ENCODE peak calls at places on chromosomes 11 and 22, in four cellular contexts. W is GM12878, V is AG10803, J is fibroblast of villous mesenchyme. O is an unnamed sample.

GRCh38 chr11:27386176-27386575 is 23.2 kb upstream of the CCDC34 start:
- DNase-seq in W (no peak), V (peak), J (no peak), O (no peak)

GRCh38 chr11:75406338-75406777 is 7.0 kb downstream of the RPS3 start:
- DNase-seq in W (no peak), V (peak), J (no peak), O (peak)

GRCh38 chr22:41984006-41984405 is 14.6 kb upstream of the WBP2NL start:
- DNase-seq in W (no peak), V (no peak), J (no peak), O (no peak)

GRCh38 chr11:16124390-16124789 is 232.0 kb downstream of the SOX6 start:
- DNase-seq in W (no peak), V (no peak), J (no peak), O (no peak)

GRCh38 chr22:47043835-47044721 is 281.6 kb downstream of the TBC1D22A start:
- DNase-seq in W (no peak), V (peak), J (peak), O (no peak)

GRCh38 chr11:10674991-10675440 is 18.5 kb downstream of the IRAG1 start:
- DNase-seq in W (no peak), V (peak), J (no peak), O (peak)

GRCh38 chr11:33500865-33501479 is 199.7 kb downstream of the C11orf91 start:
- DNase-seq in W (no peak), V (peak), J (peak), O (peak)

GRCh38 chr11:3222941-3223905 is 4.6 kb upstream of the MRGPRG start:
- DNase-seq in W (no peak), V (no peak), J (no peak), O (no peak)

GRCh38 chr11:22304337-22304961 is 33.7 kb upstream of the SLC17A6 start:
- DNase-seq in W (no peak), V (peak), J (peak), O (peak)

GRCh38 chr11:4465411-4465810 is 16.3 kb downstream of the OR52K2 start:
- DNase-seq in W (no peak), V (no peak), J (no peak), O (no peak)

GRCh38 chr22:44566911-44567310 is 68.9 kb upstream of the RTL6 start:
- DNase-seq in W (no peak), V (no peak), J (no peak), O (no peak)

GRCh38 chr11:61815790-61816735 is 740 bp downstream of the FADS1 start:
- DNase-seq in W (no peak), V (peak), J (peak), O (peak)

GRCh38 chr11:61747389-61748285 is 4.8 kb upstream of the MYRF start:
- DNase-seq in W (no peak), V (peak), J (peak), O (peak)

GRCh38 chr11:1670928-1671371 is 26.0 kb upstream of the KRTAP5-6 start:
- DNase-seq in W (no peak), V (no peak), J (no peak), O (no peak)

GRCh38 chr11:128146926-128147605 is 440.3 kb downstream of the ETS1 start:
- DNase-seq in W (no peak), V (peak), J (peak), O (no peak)

GRCh38 chr22:46003271-46004091 is 26.5 kb upstream of the WNT7B start:
- DNase-seq in W (no peak), V (no peak), J (peak), O (no peak)

GRCh38 chr11:122604626-122605025 is 50.9 kb upstream of the UBASH3B start:
- DNase-seq in W (no peak), V (no peak), J (no peak), O (no peak)

GRCh38 chr22:26893034-26893710 is 235.8 kb downstream of the MIAT start:
- DNase-seq in W (no peak), V (peak), J (no peak), O (no peak)

GRCh38 chr11:80330302-80330701 is 889.5 kb upstream of the TENM4 start:
- DNase-seq in W (no peak), V (no peak), J (peak), O (no peak)

GRCh38 chr11:41431784-41432183 is 27.7 kb downstream of the LRRC4C start:
- DNase-seq in W (no peak), V (no peak), J (no peak), O (no peak)

GRCh38 chr11:76415073-76415472 is 29.7 kb upstream of the EMSY start:
- DNase-seq in W (no peak), V (no peak), J (no peak), O (no peak)

GRCh38 chr11:28834877-28835276 is 726.7 kb downstream of the METTL15 start:
- DNase-seq in W (no peak), V (peak), J (peak), O (peak)

GRCh38 chr22:24156146-24156914 is 25.0 kb upstream of the SUSD2 start:
- DNase-seq in W (no peak), V (peak), J (peak), O (peak)

GRCh38 chr11:8261316-8261715 is 2.4 kb downstream of the LMO1 start:
- DNase-seq in W (no peak), V (no peak), J (no peak), O (no peak)

GRCh38 chr11:8671651-8672062 is 10.8 kb downstream of the TRIM66 start:
- DNase-seq in W (no peak), V (no peak), J (peak), O (peak)

GRCh38 chr22:48474881-48475280 is 1352.8 kb downstream of the BRD1 start:
- DNase-seq in W (no peak), V (no peak), J (no peak), O (no peak)

GRCh38 chr11:75592699-75593098 is 30.6 kb downstream of the SERPINH1 start:
- DNase-seq in W (no peak), V (no peak), J (no peak), O (no peak)

GRCh38 chr11:63478896-63479295 is 12.1 kb downstream of the PLAAT5 start:
- DNase-seq in W (peak), V (peak), J (peak), O (peak)

GRCh38 chr11:96257972-96258951 is 84.7 kb downstream of the MAML2 start:
- DNase-seq in W (no peak), V (peak), J (peak), O (no peak)

GRCh38 chr11:70068950-70069349 is 9.2 kb upstream of the ANO1 start:
- DNase-seq in W (no peak), V (no peak), J (no peak), O (no peak)

GRCh38 chr22:27299181-27300085 is 502.1 kb downstream of the MN1 start:
- DNase-seq in W (no peak), V (no peak), J (no peak), O (no peak)

GRCh38 chr11:10526974-10527918 is 13.7 kb downstream of the RNF141 start:
- DNase-seq in W (peak), V (no peak), J (peak), O (no peak)

DNA sequence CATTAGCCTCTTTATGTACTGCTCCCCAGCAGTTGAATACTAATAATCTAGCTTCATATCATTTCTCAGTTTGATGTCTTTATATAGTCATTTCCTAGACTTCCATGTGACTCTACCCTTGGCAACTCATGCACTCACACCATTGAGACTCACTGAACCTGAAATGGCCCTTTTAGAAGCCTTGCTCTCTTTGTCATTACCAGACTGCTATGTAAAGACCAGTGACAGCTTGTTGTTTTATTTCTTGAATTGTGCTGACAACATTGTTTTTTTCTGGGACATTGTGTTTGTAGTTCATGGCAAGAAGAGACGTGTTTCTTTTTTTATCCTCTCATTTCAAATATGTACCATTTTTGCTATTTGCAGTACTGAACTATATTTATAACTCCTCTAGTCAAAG is 256.5 kb downstream of the CNTN5 start:
- DNase-seq in W (no peak), V (no peak), J (no peak), O (no peak)
- H3K4me3 ChIP-seq in W (no peak), V (no peak), J (no peak), O (no peak)

GRCh38 chr22:35454416-35455054 is 54.6 kb downstream of the MCM5 start:
- DNase-seq in W (no peak), V (no peak), J (peak), O (no peak)
- TF ChIP-seq CTCF in W (no peak), V (peak), J (peak), O (no peak)

GRCh38 chr11:68142441-68143309 is 21.5 kb upstream of the CHKA start:
- DNase-seq in W (no peak), V (no peak), J (no peak), O (no peak)
- H3K4me3 ChIP-seq in W (no peak), V (no peak), J (no peak), O (no peak)

DNA sequence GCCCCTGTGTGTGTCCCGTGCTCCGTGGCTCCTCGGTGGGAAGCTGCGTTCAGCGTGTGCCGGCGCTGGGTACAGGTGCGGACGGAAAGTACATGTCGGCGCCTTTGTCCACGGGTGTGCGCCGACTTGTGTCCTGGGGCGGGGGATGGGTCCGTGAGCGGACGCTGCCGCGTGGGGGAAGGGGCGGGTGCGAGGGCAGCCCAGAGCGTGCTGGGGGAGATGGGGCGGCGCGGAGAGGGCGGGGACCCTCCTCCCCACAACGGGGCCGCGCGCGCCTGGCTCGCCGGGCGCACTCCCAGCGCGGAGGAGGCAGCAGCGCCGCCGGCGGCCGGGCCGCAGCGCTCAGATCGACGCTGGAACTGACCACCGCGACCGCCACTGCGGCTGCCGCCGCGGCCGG is 33.6 kb upstream of the RELT start:
- DNase-seq in W (no peak), V (no peak), J (no peak), O (no peak)
- TF ChIP-seq CTCF in W (no peak), V (no peak), J (no peak), O (no peak)

GRCh38 chr11:115279831-115280761 is 224.1 kb downstream of the CADM1 start:
- DNase-seq in W (no peak), V (no peak), J (peak), O (no peak)
- H3K4me3 ChIP-seq in W (no peak), V (no peak), J (no peak), O (no peak)

GRCh38 chr22:21446128-21446826 is 20.9 kb upstream of the TMEM191C start:
- DNase-seq in W (no peak), V (no peak), J (no peak), O (no peak)

GRCh38 chr22:21448627-21449416 is 18.4 kb upstream of the TMEM191C start:
- DNase-seq in W (no peak), V (no peak), J (no peak), O (no peak)

GRCh38 chr22:21449531-21450319 is 17.5 kb upstream of the TMEM191C start:
- DNase-seq in W (no peak), V (no peak), J (peak), O (no peak)

GRCh38 chr22:21446827-21447690 is 20.1 kb upstream of the TMEM191C start:
- DNase-seq in W (no peak), V (no peak), J (no peak), O (no peak)

DNA sequence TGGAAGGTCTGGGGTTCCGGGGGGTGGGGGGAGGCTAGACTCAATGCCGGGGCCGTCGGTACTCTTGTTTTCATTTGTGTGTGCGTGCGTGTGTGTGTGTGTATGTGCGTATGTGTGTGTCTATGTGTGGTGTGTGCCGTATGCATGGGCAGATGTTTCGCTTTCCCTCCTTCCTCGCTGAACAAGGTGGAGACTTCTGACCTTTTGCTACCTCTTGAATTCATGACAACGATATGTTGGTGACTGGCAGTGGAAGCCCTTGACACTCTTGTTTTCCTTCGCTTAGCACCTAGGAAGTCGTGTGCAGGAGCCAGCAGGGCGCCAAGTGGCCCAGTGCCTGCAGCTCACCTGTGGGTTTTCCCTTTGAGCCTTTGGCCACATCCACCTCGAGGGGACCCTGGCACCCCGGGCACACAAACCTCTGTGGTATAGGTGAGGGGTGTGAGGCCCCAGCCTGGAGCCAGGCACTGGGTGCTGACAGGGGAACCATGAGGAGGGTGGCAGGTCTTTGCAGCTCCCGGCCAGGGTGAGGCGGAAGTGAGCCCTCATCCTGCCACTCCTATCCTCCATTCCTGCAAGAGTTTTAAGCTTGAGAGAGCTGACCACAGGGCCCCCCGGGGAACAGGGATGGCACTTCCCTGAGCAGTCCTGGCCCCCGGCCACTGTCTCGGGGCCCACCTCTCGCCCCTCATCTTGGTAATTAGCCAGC is 19.3 kb upstream of the TMEM191C start:
- DNase-seq in W (no peak), V (no peak), J (no peak), O (no peak)
- TF ChIP-seq CTCF in W (peak), V (no peak), J (no peak), O (no peak)

GRCh38 chr11:120660024-120660565 is 148.5 kb downstream of the GRIK4 start:
- DNase-seq in W (no peak), V (no peak), J (peak), O (no peak)
- H3K4me3 ChIP-seq in W (no peak), V (no peak), J (no peak), O (no peak)

O was measured in fibroblast of the aortic adventitia.